ENCODE peak calls at places on chromosomes 7 and 10, in four cellular contexts. I is IMR-90, P is K562, M is GM12878. U is an unnamed sample.

GRCh38 chr10:126842356-126842755 is 62.9 kb upstream of the DOCK1 start:
- DNase-seq in I (no peak), P (no peak), M (no peak), U (no peak)

GRCh38 chr10:93741367-93741766 is 16.4 kb upstream of the LGI1 start:
- DNase-seq in I (no peak), P (no peak), M (no peak), U (no peak)

GRCh38 chr7:104415700-104416099 is 87.3 kb downstream of the LHFPL3 start:
- DNase-seq in I (no peak), M (no peak), P (no peak), U (no peak)

GRCh38 chr10:102408081-102408727 is 10.4 kb downstream of the PSD start:
- DNase-seq in I (no peak), P (no peak), M (no peak), U (no peak)

GRCh38 chr7:148983220-148984146 is 44.8 kb downstream of the PDIA4 start:
- DNase-seq in M (peak), P (peak), I (peak), U (peak)

GRCh38 chr10:74658511-74658910 is 167.9 kb upstream of the KAT6B start:
- DNase-seq in P (no peak), I (no peak), M (no peak), U (no peak)

GRCh38 chr7:2032876-2033407 is 199.8 kb downstream of the MAD1L1 start:
- DNase-seq in M (no peak), I (no peak), P (no peak), U (no peak)

GRCh38 chr10:52908483-52908882 is 135.9 kb upstream of the MBL2 start:
- DNase-seq in I (no peak), P (no peak), M (no peak), U (no peak)

GRCh38 chr10:46307281-46308112 is 20.7 kb downstream of the ANTXRL start:
- DNase-seq in P (no peak), I (no peak), M (no peak), U (no peak)

GRCh38 chr10:43249962-43250624 is 16.8 kb downstream of the RASGEF1A start:
- DNase-seq in P (no peak), M (no peak), I (no peak), U (no peak)

GRCh38 chr7:153529100-153529499 is 523.1 kb upstream of the DPP6 start:
- DNase-seq in I (no peak), P (no peak), M (no peak), U (no peak)

GRCh38 chr7:50704844-50705243 is 77.9 kb downstream of the GRB10 start:
- DNase-seq in P (no peak), I (no peak), M (no peak), U (no peak)

GRCh38 chr10:86221442-86222335 is 144.9 kb downstream of the GRID1 start:
- DNase-seq in P (no peak), I (no peak), M (no peak), U (no peak)

GRCh38 chr7:1550005-1550845 is 5.8 kb downstream of the TMEM184A start:
- DNase-seq in I (no peak), M (no peak), P (no peak), U (no peak)

GRCh38 chr10:103584216-103585010 is 90.9 kb downstream of the NEURL1 start:
- DNase-seq in I (no peak), M (no peak), P (no peak), U (no peak)

GRCh38 chr7:152492952-152493351 is 57.1 kb upstream of the KMT2C start:
- DNase-seq in M (no peak), I (no peak), P (no peak), U (no peak)

GRCh38 chr7:76165973-76166403 is 35.7 kb upstream of the SRRM3 start:
- DNase-seq in M (no peak), I (no peak), P (no peak), U (no peak)

GRCh38 chr7:16744518-16745250 is 8.9 kb upstream of the TSPAN13 start:
- DNase-seq in M (no peak), P (no peak), I (no peak), U (no peak)

GRCh38 chr10:131982185-131982756 is 548 bp upstream of the BNIP3 start:
- DNase-seq in I (no peak), M (no peak), P (peak), U (no peak)

GRCh38 chr10:95480102-95480900 is 80.9 kb downstream of the SORBS1 start:
- DNase-seq in M (no peak), P (peak), I (no peak), U (peak)

GRCh38 chr10:93751832-93752231 is 5.9 kb upstream of the LGI1 start:
- DNase-seq in P (peak), I (peak), M (no peak), U (peak)

GRCh38 chr7:111164442-111164841 is 73.5 kb downstream of the LRRN3 start:
- DNase-seq in M (no peak), P (no peak), I (no peak), U (no peak)

GRCh38 chr7:17444673-17445072 is 146.2 kb downstream of the AHR start:
- DNase-seq in M (no peak), P (no peak), I (peak), U (peak)

GRCh38 chr7:45982912-45983719 is 62.0 kb upstream of the IGFBP3 start:
- DNase-seq in P (no peak), I (no peak), M (no peak), U (no peak)

DNA sequence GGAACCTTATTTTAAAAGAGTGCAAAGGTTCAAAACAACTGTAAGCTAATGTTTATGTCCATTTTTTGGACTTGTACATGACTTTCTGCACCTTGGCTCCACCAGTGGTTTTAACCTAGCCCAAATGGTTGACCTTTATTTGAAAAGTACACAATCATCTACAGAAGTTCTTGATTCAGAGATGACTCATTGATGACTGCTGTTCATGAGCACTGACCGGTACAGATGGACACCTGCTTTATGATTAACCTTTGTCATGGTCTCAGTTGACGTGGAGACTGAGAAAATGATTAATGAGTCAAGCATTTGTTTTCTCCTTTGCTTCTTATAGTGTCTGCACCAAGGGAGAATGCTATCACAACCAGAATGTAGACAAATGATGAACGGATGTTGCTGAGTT is 55.7 kb upstream of the PTER start:
- DNase-seq in M (peak), P (no peak), I (no peak), U (peak)
- TF ChIP-seq FOS in M (no peak), P (no peak), I (no peak), U (peak)

GRCh38 chr7:158280467-158281154 is 307.0 kb downstream of the PTPRN2 start:
- DNase-seq in P (no peak), M (no peak), I (no peak), U (no peak)
- TF ChIP-seq FOS in P (no peak), M (no peak), I (no peak), U (no peak)

GRCh38 chr10:19498348-19499290 is 317.6 kb upstream of the PLXDC2 start:
- DNase-seq in P (no peak), M (no peak), I (peak), U (no peak)

GRCh38 chr10:19493917-19494316 is 322.3 kb upstream of the PLXDC2 start:
- DNase-seq in M (no peak), P (no peak), I (no peak), U (no peak)

GRCh38 chr10:19500959-19501358 is 315.3 kb upstream of the PLXDC2 start:
- DNase-seq in I (no peak), M (no peak), P (no peak), U (no peak)

GRCh38 chr10:19499291-19499765 is 316.9 kb upstream of the PLXDC2 start:
- DNase-seq in M (no peak), I (no peak), P (no peak), U (no peak)
- TF ChIP-seq FOS in M (no peak), I (no peak), P (no peak), U (no peak)

DNA sequence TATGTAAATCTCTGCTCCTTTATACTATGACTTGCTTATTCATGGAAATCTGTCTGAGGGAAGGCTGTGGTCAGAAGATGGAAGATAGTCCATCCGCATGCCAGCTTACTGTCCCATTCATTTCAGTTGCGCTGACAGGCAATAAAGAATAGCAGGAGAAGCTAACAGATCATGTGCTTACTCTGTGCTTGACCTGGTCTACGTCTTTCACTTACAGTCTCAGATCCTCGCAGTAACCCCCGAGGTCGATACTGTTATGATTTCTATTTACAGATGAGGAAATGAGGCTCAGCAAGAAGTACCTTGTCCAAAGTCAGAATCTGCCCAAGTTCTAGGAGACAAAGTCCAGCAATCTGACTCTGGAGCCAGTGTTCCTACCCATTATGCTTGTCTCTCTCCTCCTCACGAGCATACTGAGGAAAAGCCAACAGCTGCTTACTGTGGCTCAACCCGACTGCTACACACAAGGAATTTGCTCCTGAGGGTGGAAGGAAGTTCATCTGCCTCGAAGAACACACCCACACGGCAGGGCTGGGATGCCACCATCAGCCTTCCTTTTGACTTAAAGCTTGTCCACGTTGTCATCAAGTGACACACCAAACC is 74.2 kb downstream of the MINPP1 start:
- DNase-seq in I (peak), M (no peak), P (no peak), U (no peak)
- TF ChIP-seq FOS in I (no peak), M (no peak), P (no peak), U (no peak)

GRCh38 chr10:63761243-63761642 is 240.0 kb downstream of the REEP3 start:
- DNase-seq in I (no peak), P (peak), M (no peak), U (no peak)
- TF ChIP-seq FOS in I (no peak), P (no peak), M (no peak), U (no peak)

U was measured in endothelial cell of umbilical vein.